ENCODE peak calls at places on chromosomes 1 and 21, in seven cellular contexts. B is SK-N-SH, Z is H1, X is HCT116, L is K562, K is HepG2, P is GM12878. S is an unnamed sample.
A peak's percentile ranks its signal among the peaks of the same experiment; 100 is the strongest.

GRCh38 chr21:44333701-44334636 is 5.2 kb downstream of the CFAP410 start:
- DNase-seq in B (no peak), Z (no peak), X (no peak), L (no peak), K (no peak), P (no peak), S (peak; percentile 29)

GRCh38 chr1:184504695-184505338 is 118.0 kb downstream of the C1orf21 start:
- DNase-seq in B (no peak), Z (no peak), X (no peak), L (no peak), K (no peak), P (no peak), S (no peak)

GRCh38 chr1:199723557-199723956 is 304.0 kb upstream of the NR5A2 start:
- DNase-seq in B (no peak), Z (no peak), X (no peak), L (no peak), K (no peak), P (no peak), S (no peak)

GRCh38 chr1:99445486-99445885 is 181.2 kb downstream of the PLPPR4 start:
- DNase-seq in B (no peak), Z (no peak), X (no peak), L (no peak), K (no peak), P (no peak), S (no peak)

GRCh38 chr1:213720032-213720431 is 267.7 kb upstream of the PROX1 start:
- DNase-seq in B (no peak), Z (no peak), X (no peak), L (no peak), K (no peak), P (no peak), S (no peak)

GRCh38 chr1:153985341-153985912 is 712 bp downstream of the RAB13 start:
- DNase-seq in B (no peak), Z (peak; percentile 57), X (no peak), L (peak; percentile 60), K (no peak), P (no peak), S (no peak)

GRCh38 chr21:44368711-44369446 is 15.5 kb downstream of the TRPM2 start:
- DNase-seq in B (peak; percentile 65), Z (peak; percentile 72), X (no peak), L (peak; percentile 41), K (no peak), P (no peak), S (no peak)

GRCh38 chr1:18581420-18581880 is 49.2 kb upstream of the PAX7 start:
- DNase-seq in B (peak; percentile 85), Z (peak; percentile 93), X (no peak), L (peak; percentile 88), K (no peak), P (no peak), S (peak; percentile 34)

GRCh38 chr1:201593200-201593828 is 54.4 kb downstream of the NAV1 start:
- DNase-seq in B (peak; percentile 71), Z (no peak), X (no peak), L (no peak), K (no peak), P (no peak), S (no peak)

GRCh38 chr1:233393926-233394680 is 66.6 kb downstream of the MAP3K21 start:
- DNase-seq in B (no peak), Z (no peak), X (no peak), L (peak; percentile 22), K (no peak), P (no peak), S (no peak)

GRCh38 chr1:68320349-68320748 is 88.0 kb upstream of the WLS start:
- DNase-seq in B (no peak), Z (no peak), X (no peak), L (no peak), K (no peak), P (no peak), S (no peak)

GRCh38 chr1:207084701-207085180 is 3.9 kb upstream of the C4BPB start:
- DNase-seq in B (peak; percentile 45), Z (peak; percentile 57), X (peak; percentile 69), L (peak; percentile 77), K (peak; percentile 71), P (no peak), S (peak; percentile 34)

GRCh38 chr21:25512095-25513086 is 94.9 kb downstream of the MRPL39 start:
- DNase-seq in B (no peak), Z (no peak), X (no peak), L (no peak), K (no peak), P (no peak), S (no peak)

GRCh38 chr1:159936284-159936904 is 9.0 kb downstream of the IGSF9 start:
- DNase-seq in B (peak; percentile 90), Z (peak; percentile 100), X (no peak), L (peak; percentile 84), K (peak; percentile 30), P (no peak), S (peak; percentile 73)

GRCh38 chr21:41622831-41623548 is 115.0 kb upstream of the TMPRSS2 start:
- DNase-seq in B (no peak), Z (no peak), X (no peak), L (no peak), K (no peak), P (no peak), S (no peak)

GRCh38 chr1:45305231-45305630 is 21.5 kb upstream of the HPDL start:
- DNase-seq in B (no peak), Z (peak; percentile 37), X (no peak), L (no peak), K (no peak), P (no peak), S (no peak)

GRCh38 chr1:30765610-30766434 is 8.2 kb upstream of the LAPTM5 start:
- DNase-seq in B (no peak), Z (no peak), X (no peak), L (peak; percentile 72), K (no peak), P (no peak), S (no peak)

GRCh38 chr21:23152130-23152529 is 2153.9 kb downstream of the NCAM2 start:
- DNase-seq in B (peak; percentile 2), Z (no peak), X (no peak), L (no peak), K (no peak), P (no peak), S (no peak)

GRCh38 chr1:218686258-218686657 is 341.1 kb downstream of the TGFB2 start:
- DNase-seq in B (no peak), Z (no peak), X (no peak), L (no peak), K (no peak), P (no peak), S (no peak)

GRCh38 chr1:52920791-52921291 is 699 bp downstream of the ECHDC2 start:
- DNase-seq in B (no peak), Z (no peak), X (no peak), L (no peak), K (no peak), P (no peak), S (no peak)

GRCh38 chr1:25447547-25447946 is 16.9 kb downstream of the MACO1 start:
- DNase-seq in B (no peak), Z (no peak), X (no peak), L (no peak), K (no peak), P (peak; percentile 79), S (no peak)

GRCh38 chr1:9436258-9436657 is 103.0 kb upstream of the SLC25A33 start:
- DNase-seq in B (no peak), Z (no peak), X (no peak), L (no peak), K (peak; percentile 66), P (no peak), S (no peak)

GRCh38 chr1:41322101-41322661 is 39.1 kb upstream of the FOXO6 start:
- DNase-seq in B (no peak), Z (peak; percentile 26), X (no peak), L (no peak), K (no peak), P (no peak), S (no peak)

GRCh38 chr1:2787163-2787911 is 14.2 kb downstream of the TTC34 start:
- DNase-seq in B (peak; percentile 30), Z (no peak), X (no peak), L (no peak), K (no peak), P (no peak), S (no peak)
- TF ChIP-seq JUND in B (no peak), Z (no peak), X (no peak), L (no peak), K (no peak), P (no peak), S (no peak)

DNA sequence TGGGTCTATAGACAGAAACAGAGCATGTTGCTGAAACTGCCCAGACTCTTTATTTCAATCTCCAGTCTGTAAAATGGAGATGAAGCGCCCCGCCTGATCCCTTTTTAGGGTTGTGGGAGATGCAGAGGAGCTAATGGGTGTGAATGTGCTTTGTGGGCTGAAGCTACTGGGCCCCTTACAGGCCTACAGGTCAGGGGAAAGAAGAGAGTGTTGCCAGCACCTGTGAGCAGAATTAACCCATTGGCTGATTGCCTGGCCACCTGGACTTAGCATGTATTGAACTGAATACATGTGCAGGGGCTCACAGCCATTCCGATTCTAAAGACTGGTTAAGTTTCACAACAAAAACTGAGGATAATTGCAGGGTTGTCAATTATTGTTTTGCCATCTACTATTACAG is 13.9 kb upstream of the ATF3 start:
- DNase-seq in B (no peak), Z (no peak), X (no peak), L (no peak), K (no peak), P (no peak), S (no peak)
- TF ChIP-seq JUND in B (no peak), Z (no peak), X (no peak), L (no peak), K (no peak), P (no peak), S (no peak)

DNA sequence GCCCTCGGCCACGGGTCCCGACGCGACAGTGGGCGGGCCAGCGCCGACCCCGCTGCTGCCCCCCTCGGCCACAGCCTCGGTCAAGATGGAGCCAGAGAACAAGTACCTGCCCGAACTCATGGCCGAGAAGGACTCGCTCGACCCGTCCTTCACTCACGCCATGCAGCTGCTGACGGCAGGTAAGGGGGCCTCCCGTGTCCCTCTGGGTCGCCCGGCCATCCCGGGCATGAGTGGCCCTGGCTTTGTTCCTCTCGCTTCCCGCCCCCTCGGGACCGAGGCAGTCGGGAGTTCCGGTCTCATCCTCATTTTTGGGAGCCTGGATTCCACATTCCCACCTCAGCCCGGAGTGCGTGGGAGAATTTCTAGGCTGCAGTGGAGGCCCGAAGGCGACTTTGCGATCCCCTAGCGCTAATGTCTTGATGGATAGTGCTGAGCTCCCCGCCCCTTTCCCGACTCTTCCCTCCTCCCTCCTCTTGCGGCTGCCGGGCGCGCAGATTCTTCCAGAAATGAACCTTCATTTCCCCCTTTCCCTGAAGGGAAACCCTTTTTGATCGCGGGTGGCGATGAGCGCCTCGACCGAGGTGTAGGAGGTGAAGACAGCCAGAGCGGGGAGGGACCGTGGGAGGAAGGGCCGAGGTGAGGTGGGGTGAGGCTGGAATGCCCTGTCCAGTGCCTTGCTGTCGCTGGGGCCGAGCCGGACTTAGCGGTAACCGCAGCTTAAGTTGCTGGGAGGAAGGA is 700 bp downstream of the KHDRBS1 start:
- DNase-seq in B (peak; percentile 69), Z (peak; percentile 59), X (no peak), L (peak; percentile 70), K (no peak), P (no peak), S (peak; percentile 44)
- TF ChIP-seq JUND in B (no peak), Z (no peak), X (no peak), L (no peak), K (peak; percentile 26), P (no peak), S (no peak)

DNA sequence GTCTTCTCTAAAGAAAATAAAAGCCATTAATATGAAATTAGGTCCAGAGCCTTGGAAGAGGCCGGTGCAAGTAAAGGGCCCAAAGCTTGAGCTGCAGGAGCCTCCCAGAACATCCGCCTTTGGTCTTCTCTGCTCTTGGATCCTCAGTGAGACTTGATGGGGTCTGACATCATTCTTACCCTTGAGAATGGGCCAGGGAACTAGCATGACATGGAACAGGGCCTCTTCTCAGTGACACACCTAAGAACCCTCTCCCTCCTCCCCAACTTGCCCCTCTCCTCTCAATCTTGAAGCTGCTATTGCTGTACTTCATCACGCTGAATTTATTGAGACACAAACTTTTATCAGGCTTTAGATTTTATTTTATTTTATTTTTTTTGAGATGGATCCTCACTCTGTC is 40.3 kb upstream of the SRSF10 start:
- DNase-seq in B (no peak), Z (no peak), X (no peak), L (no peak), K (no peak), P (no peak), S (no peak)
- TF ChIP-seq JUND in B (no peak), Z (no peak), X (no peak), L (no peak), K (no peak), P (no peak), S (no peak)

S was measured in T47D.